ENCODE peak calls at places on chromosome 1, in seven cellular contexts. C is pancreas, X is A673, I is mesothelial cell of epicardium, U is fibroblast of the aortic adventitia, T is Caco-2, V is neural progenitor cell. Z is an unnamed sample.

GRCh38 chr1:107105914-107106313 is 34.9 kb upstream of the NTNG1 start:
- DNase-seq in U (no peak), T (no peak), C (no peak), X (no peak), V (no peak), I (no peak), Z (no peak)

GRCh38 chr1:178031856-178032320 is 62.0 kb upstream of the RASAL2 start:
- DNase-seq in I (peak; percentile 84), U (peak; percentile 97), C (peak; percentile 89), V (peak; percentile 93), X (peak; percentile 94), T (peak; percentile 80), Z (peak; percentile 51)

GRCh38 chr1:108478429-108479015 is 28.4 kb downstream of the NBPF6 start:
- DNase-seq in U (no peak), C (no peak), I (no peak), V (no peak), T (no peak), X (no peak), Z (no peak)

GRCh38 chr1:214444159-214444939 is 107.1 kb downstream of the PTPN14 start:
- DNase-seq in X (no peak), T (no peak), I (no peak), V (no peak), U (no peak), C (no peak), Z (no peak)

GRCh38 chr1:155961937-155962336 is 16.4 kb downstream of the ARHGEF2 start:
- DNase-seq in V (no peak), T (no peak), U (peak; percentile 88), X (peak; percentile 70), I (no peak), C (no peak), Z (no peak)

GRCh38 chr1:20075345-20075744 is 5.4 kb downstream of the PLA2G5 start:
- DNase-seq in T (no peak), X (no peak), I (no peak), C (no peak), U (no peak), V (no peak), Z (no peak)

GRCh38 chr1:207628776-207629175 is 16.2 kb upstream of the CR1L start:
- DNase-seq in X (no peak), U (peak; percentile 59), T (no peak), I (no peak), V (no peak), C (no peak), Z (no peak)

GRCh38 chr1:228007054-228007800 is 429 bp downstream of the WNT3A start:
- DNase-seq in I (peak; percentile 40), C (no peak), X (peak; percentile 31), T (no peak), U (no peak), V (peak; percentile 54), Z (no peak)

GRCh38 chr1:19448491-19449439 is 36.6 kb downstream of the CAPZB start:
- DNase-seq in X (no peak), C (no peak), U (peak; percentile 96), I (no peak), V (no peak), T (no peak), Z (peak; percentile 71)

GRCh38 chr1:30473920-30474817 is 249.2 kb downstream of the MATN1 start:
- DNase-seq in I (no peak), C (no peak), T (no peak), V (no peak), U (no peak), X (peak; percentile 36), Z (no peak)

GRCh38 chr1:200971428-200971903 is 52.0 kb downstream of the KIF21B start:
- DNase-seq in C (peak; percentile 66), V (no peak), X (no peak), T (no peak), I (no peak), U (no peak), Z (peak; percentile 52)

GRCh38 chr1:66172272-66172671 is 361.7 kb upstream of the SGIP1 start:
- DNase-seq in V (no peak), I (no peak), X (no peak), T (no peak), C (no peak), U (no peak), Z (no peak)

GRCh38 chr1:205774277-205775014 is 836 bp downstream of the RAB29 start:
- DNase-seq in V (peak; percentile 42), X (no peak), C (peak; percentile 39), U (no peak), I (no peak), T (peak; percentile 65), Z (peak; percentile 71)

GRCh38 chr1:151924691-151925587 is 15.6 kb upstream of the THEM4 start:
- DNase-seq in U (no peak), I (no peak), T (peak; percentile 67), V (no peak), C (no peak), X (no peak), Z (no peak)

GRCh38 chr1:99645199-99645598 is 714 bp upstream of the PALMD start:
- DNase-seq in V (no peak), I (no peak), U (peak; percentile 59), X (no peak), T (no peak), C (no peak), Z (no peak)

GRCh38 chr1:232150770-232151548 is 479.0 kb downstream of the SIPA1L2 start:
- DNase-seq in V (no peak), I (no peak), U (no peak), C (no peak), X (no peak), T (no peak), Z (no peak)

GRCh38 chr1:154741747-154742495 is 128.2 kb downstream of the KCNN3 start:
- DNase-seq in X (no peak), T (peak; percentile 54), C (no peak), I (no peak), V (peak; percentile 54), U (peak; percentile 78), Z (no peak)

GRCh38 chr1:147243228-147243685 is 773 bp downstream of the CHD1L start:
- DNase-seq in I (peak; percentile 49), C (peak; percentile 55), T (no peak), V (peak; percentile 68), U (no peak), X (no peak), Z (peak; percentile 54)

GRCh38 chr1:5881526-5882222 is 110.6 kb downstream of the NPHP4 start:
- DNase-seq in V (no peak), I (no peak), T (no peak), U (no peak), C (no peak), X (no peak), Z (no peak)

GRCh38 chr1:8712413-8713229 is 104.8 kb downstream of the RERE start:
- DNase-seq in I (no peak), C (no peak), V (peak; percentile 42), T (no peak), U (peak; percentile 95), X (peak; percentile 91), Z (no peak)

GRCh38 chr1:10693497-10694273 is 102.8 kb downstream of the CASZ1 start:
- DNase-seq in V (peak; percentile 77), X (peak; percentile 44), U (no peak), I (peak; percentile 61), T (no peak), C (no peak), Z (peak; percentile 58)

GRCh38 chr1:202656057-202656456 is 54.2 kb downstream of the SYT2 start:
- DNase-seq in U (no peak), C (no peak), V (peak; percentile 78), X (no peak), I (no peak), T (peak; percentile 55), Z (no peak)
- TF ChIP-seq CTCF in U (no peak), C (no peak), V (peak; percentile 63), X (peak; percentile 14), I (no peak), T (peak; percentile 35), Z (no peak)

DNA sequence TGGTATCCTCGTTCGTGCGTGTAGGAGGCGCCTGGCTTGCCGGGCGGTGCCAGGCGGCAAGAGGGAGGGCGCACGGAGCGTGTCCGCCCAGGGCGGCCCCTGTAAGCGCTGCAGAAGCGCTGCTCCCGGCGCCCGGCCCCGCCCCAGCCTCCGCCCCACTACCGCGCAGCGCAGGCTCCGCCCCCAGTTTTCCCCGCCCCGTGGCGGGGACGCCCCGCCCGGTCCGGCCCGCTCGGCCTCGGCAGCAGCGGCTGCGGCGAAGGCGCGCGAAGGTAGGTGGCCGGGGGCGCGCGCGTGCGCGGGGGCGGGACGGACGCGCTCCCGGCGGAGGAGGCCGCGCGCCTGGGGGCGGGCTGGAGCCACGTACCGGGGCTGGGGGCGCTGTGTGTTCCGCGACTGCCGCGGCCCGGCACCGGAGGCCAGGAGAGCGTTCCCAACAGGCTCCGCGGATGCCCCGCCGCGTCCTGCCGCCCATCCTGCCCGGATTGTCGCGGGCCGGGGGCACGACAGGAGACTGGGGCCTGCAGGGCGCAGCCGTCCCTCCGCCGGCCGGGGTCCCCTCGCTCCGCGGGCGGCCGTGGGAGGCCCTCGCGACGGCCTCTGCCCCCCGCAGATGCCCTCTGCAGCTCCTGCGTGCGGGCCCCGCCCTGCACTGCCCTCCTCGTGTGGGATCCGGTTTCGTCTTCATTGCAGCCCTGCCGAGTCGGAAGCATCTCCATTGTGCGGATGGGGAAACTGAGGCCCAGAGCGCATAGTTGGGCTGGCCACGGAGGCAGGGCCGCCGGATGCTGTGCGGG is 7.7 kb upstream of the CROCC start:
- DNase-seq in V (peak; percentile 96), T (peak; percentile 91), X (peak; percentile 95), C (peak; percentile 97), U (peak; percentile 93), I (peak; percentile 97), Z (peak; percentile 90)
- TF ChIP-seq CTCF in V (peak; percentile 8), T (no peak), X (no peak), C (no peak), U (no peak), I (no peak), Z (no peak)

DNA sequence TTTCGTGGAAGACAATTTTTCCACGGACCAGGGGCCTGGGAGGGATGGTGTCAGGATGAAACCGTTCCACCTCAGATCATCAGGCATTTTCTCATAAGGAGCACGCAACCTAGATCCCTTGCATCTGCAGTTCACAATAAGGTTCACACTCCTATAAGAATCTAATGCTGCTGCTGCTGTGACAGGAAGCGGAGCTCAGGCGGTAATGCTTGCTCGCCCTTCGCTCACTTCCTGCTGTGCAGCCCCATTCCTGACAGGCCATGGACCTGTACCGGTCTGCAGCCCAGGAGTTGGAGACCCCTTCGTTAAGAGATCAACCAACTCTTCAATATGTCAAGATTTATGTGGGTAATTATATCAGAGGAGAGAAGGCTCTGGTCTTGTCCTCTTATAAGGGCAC is 3.3 kb upstream of the DHX9 start:
- DNase-seq in C (no peak), I (no peak), V (no peak), X (no peak), T (no peak), U (no peak), Z (no peak)
- TF ChIP-seq CTCF in C (no peak), I (no peak), V (no peak), X (no peak), T (no peak), U (no peak), Z (no peak)

DNA sequence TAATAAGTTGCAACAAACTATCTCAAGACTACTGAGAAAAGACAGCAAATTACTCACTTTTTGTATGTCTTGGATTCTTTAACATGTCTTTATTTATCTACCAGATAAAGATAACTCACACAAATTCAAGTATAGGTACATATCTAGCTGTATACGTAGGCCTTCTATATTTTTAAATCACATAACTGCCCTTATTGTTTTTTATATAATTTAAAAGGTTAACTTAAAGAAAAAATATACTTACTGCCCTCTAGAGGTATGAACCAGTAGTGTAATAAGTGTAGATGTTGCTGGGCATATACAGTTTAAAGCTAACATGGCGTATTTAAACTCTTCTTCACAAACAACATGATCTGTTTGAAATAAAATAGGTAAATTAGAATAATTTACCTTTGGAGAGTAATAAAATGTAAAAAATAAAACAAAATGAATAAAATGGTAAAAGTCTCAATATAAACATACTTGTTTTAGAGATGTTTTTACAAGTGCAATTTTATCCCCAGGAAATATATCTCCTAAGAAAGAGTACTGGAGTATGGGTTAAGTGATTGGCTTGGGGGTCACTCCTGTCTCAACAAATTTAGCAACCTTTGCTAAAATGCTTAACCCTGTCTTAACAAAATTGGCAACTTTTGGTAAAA is 235.2 kb downstream of the KCNT2 start:
- DNase-seq in C (no peak), X (peak; percentile 47), V (peak; percentile 16), T (no peak), I (no peak), U (peak; percentile 60), Z (no peak)
- TF ChIP-seq CTCF in C (peak; percentile 46), X (peak; percentile 68), V (peak; percentile 68), T (peak; percentile 47), I (peak; percentile 70), U (peak; percentile 61), Z (peak; percentile 60)